ENCODE peak calls at places on chromosome 16, in ten cellular contexts. A is amygdala; Y is mesendoderm; D is EL; U is LHCN-M2; I is sigmoid colon; M is left ventricle myocardium inferior; N is upper lobe of left lung; R is activated CD8-positive, alpha-beta memory T cell treated with anti-CD3 and anti-CD28 coated beads for 1 hour; H is glutamatergic neuron. W is an unnamed sample.

GRCh38 chr16:83137894-83138293 is 511.1 kb downstream of the CDH13 start:
- DNase-seq in A (no peak), Y (no peak), D (peak), U (no peak), I (no peak), M (no peak), N (no peak), R (no peak), H (no peak), W (no peak)

GRCh38 chr16:4317471-4318170 is 1.8 kb downstream of the GLIS2 start:
- DNase-seq in A (no peak), Y (no peak), D (peak), U (peak), I (peak), M (no peak), N (peak), R (no peak), H (peak), W (no peak)

GRCh38 chr16:72400257-72401078 is 228.5 kb upstream of the PMFBP1 start:
- DNase-seq in A (peak), Y (peak), D (peak), U (peak), I (no peak), M (no peak), N (peak), R (no peak), H (no peak), W (peak)

GRCh38 chr16:57795431-57795878 is 6.8 kb downstream of the KIFC3 start:
- DNase-seq in A (no peak), Y (peak), D (peak), U (peak), I (peak), M (peak), N (peak), R (no peak), H (no peak), W (no peak)

GRCh38 chr16:67462279-67462655 is 18.7 kb downstream of the ATP6V0D1 start:
- DNase-seq in A (no peak), Y (no peak), D (no peak), U (no peak), I (no peak), M (no peak), N (no peak), R (no peak), H (no peak), W (no peak)

GRCh38 chr16:88844412-88845118 is 12.2 kb downstream of the GALNS start:
- DNase-seq in A (no peak), Y (peak), D (no peak), U (no peak), I (no peak), M (no peak), N (no peak), R (no peak), H (no peak), W (no peak)

GRCh38 chr16:14278749-14279148 is 207.6 kb downstream of the MRTFB start:
- DNase-seq in A (no peak), Y (no peak), D (no peak), U (no peak), I (no peak), M (no peak), N (no peak), R (no peak), H (no peak), W (no peak)

GRCh38 chr16:90026135-90026534 is 6.9 kb upstream of the DBNDD1 start:
- DNase-seq in A (no peak), Y (peak), D (no peak), U (no peak), I (no peak), M (no peak), N (no peak), R (no peak), H (no peak), W (no peak)

GRCh38 chr16:50473375-50473945 is 74.7 kb upstream of the NKD1 start:
- DNase-seq in A (no peak), Y (peak), D (no peak), U (peak), I (no peak), M (no peak), N (no peak), R (no peak), H (no peak), W (no peak)

GRCh38 chr16:86594712-86595111 is 16.4 kb downstream of the FOXL1 start:
- DNase-seq in A (no peak), Y (no peak), D (no peak), U (no peak), I (no peak), M (no peak), N (no peak), R (no peak), H (no peak), W (no peak)

GRCh38 chr16:7408700-7409340 is 76.2 kb downstream of the RBFOX1 start:
- DNase-seq in A (no peak), Y (peak), D (no peak), U (no peak), I (no peak), M (no peak), N (no peak), R (no peak), H (no peak), W (no peak)

GRCh38 chr16:68592466-68593337 is 52.4 kb upstream of the CDH3 start:
- DNase-seq in A (no peak), Y (no peak), D (peak), U (no peak), I (no peak), M (no peak), N (no peak), R (no peak), H (no peak), W (no peak)

GRCh38 chr16:82027629-82028035 is 7.4 kb upstream of the HSD17B2 start:
- DNase-seq in A (no peak), Y (no peak), D (no peak), U (no peak), I (no peak), M (no peak), N (no peak), R (no peak), H (no peak), W (no peak)

GRCh38 chr16:356756-357155 is 4.2 kb upstream of the AXIN1 start:
- DNase-seq in A (no peak), Y (no peak), D (no peak), U (no peak), I (no peak), M (no peak), N (no peak), R (no peak), H (no peak), W (no peak)

GRCh38 chr16:46862555-46863447 is 21.4 kb upstream of the GPT2 start:
- DNase-seq in A (no peak), Y (no peak), D (no peak), U (peak), I (no peak), M (no peak), N (no peak), R (no peak), H (no peak), W (no peak)

GRCh38 chr16:56600398-56600999 is 7.9 kb upstream of the MT2A start:
- DNase-seq in A (peak), Y (peak), D (peak), U (peak), I (no peak), M (no peak), N (no peak), R (no peak), H (no peak), W (no peak)

GRCh38 chr16:67672306-67672705 is 5.7 kb downstream of the C16orf86 start:
- DNase-seq in A (no peak), Y (no peak), D (no peak), U (no peak), I (no peak), M (no peak), N (peak), R (no peak), H (no peak), W (no peak)

GRCh38 chr16:73019456-73020362 is 28.2 kb downstream of the ZFHX3 start:
- DNase-seq in A (no peak), Y (no peak), D (peak), U (peak), I (peak), M (no peak), N (no peak), R (no peak), H (no peak), W (no peak)

GRCh38 chr16:4505356-4506153 is 29.4 kb downstream of the HMOX2 start:
- DNase-seq in A (no peak), Y (no peak), D (no peak), U (no peak), I (no peak), M (no peak), N (peak), R (peak), H (no peak), W (peak)

GRCh38 chr16:58009856-58010416 is 8.7 kb downstream of the USB1 start:
- DNase-seq in A (no peak), Y (peak), D (no peak), U (no peak), I (no peak), M (peak), N (no peak), R (no peak), H (peak), W (no peak)

GRCh38 chr16:72552675-72553074 is 380.7 kb upstream of the PMFBP1 start:
- DNase-seq in A (no peak), Y (no peak), D (peak), U (no peak), I (no peak), M (no peak), N (no peak), R (no peak), H (no peak), W (no peak)